ENCODE peak calls at places on chromosomes 12 and 14, in eight cellular contexts. One of them, this sample, is unnamed.
A peak's percentile ranks its signal among the peaks of the same experiment; 100 is the strongest.

GRCh38 chr14:58666737-58667136 is 29.0 kb downstream of the DACT1 start:
- DNase-seq in CD8-positive, alpha-beta memory T cell: no peak
- DNase-seq in psoas muscle: no peak
- DNase-seq in body of pancreas: no peak
- DNase-seq in GM23338: no peak
- DNase-seq in dorsolateral prefrontal cortex: no peak
- DNase-seq in left ventricle myocardium inferior: no peak
- DNase-seq in IMR-90: no peak
- DNase-seq in this sample: no peak

GRCh38 chr12:19421503-19422282 is 17.6 kb upstream of the AEBP2 start:
- DNase-seq in CD8-positive, alpha-beta memory T cell: no peak
- DNase-seq in psoas muscle: no peak
- DNase-seq in body of pancreas: no peak
- DNase-seq in GM23338: no peak
- DNase-seq in dorsolateral prefrontal cortex: no peak
- DNase-seq in left ventricle myocardium inferior: no peak
- DNase-seq in IMR-90: no peak
- DNase-seq in this sample: no peak

GRCh38 chr12:29234965-29235364 is 85.9 kb downstream of the FAR2 start:
- DNase-seq in CD8-positive, alpha-beta memory T cell: no peak
- DNase-seq in psoas muscle: no peak
- DNase-seq in body of pancreas: no peak
- DNase-seq in GM23338: no peak
- DNase-seq in dorsolateral prefrontal cortex: no peak
- DNase-seq in left ventricle myocardium inferior: no peak
- DNase-seq in IMR-90: peak; percentile 11
- DNase-seq in this sample: no peak

GRCh38 chr12:96906849-96907664 is at the start of gene NEDD1:
- DNase-seq in CD8-positive, alpha-beta memory T cell: peak; percentile 84
- DNase-seq in psoas muscle: peak; percentile 90
- DNase-seq in body of pancreas: peak; percentile 83
- DNase-seq in GM23338: peak; percentile 91
- DNase-seq in dorsolateral prefrontal cortex: peak; percentile 73
- DNase-seq in left ventricle myocardium inferior: peak; percentile 87
- DNase-seq in IMR-90: peak; percentile 67
- DNase-seq in this sample: peak; percentile 89

GRCh38 chr12:50380761-50381325 is 15.6 kb downstream of the FAM186A start:
- DNase-seq in CD8-positive, alpha-beta memory T cell: no peak
- DNase-seq in psoas muscle: no peak
- DNase-seq in body of pancreas: no peak
- DNase-seq in GM23338: no peak
- DNase-seq in dorsolateral prefrontal cortex: no peak
- DNase-seq in left ventricle myocardium inferior: no peak
- DNase-seq in IMR-90: no peak
- DNase-seq in this sample: no peak

GRCh38 chr12:5189173-5189572 is 145.5 kb downstream of the KCNA5 start:
- DNase-seq in CD8-positive, alpha-beta memory T cell: no peak
- DNase-seq in psoas muscle: no peak
- DNase-seq in body of pancreas: no peak
- DNase-seq in GM23338: no peak
- DNase-seq in dorsolateral prefrontal cortex: no peak
- DNase-seq in left ventricle myocardium inferior: no peak
- DNase-seq in IMR-90: no peak
- DNase-seq in this sample: no peak

GRCh38 chr12:123041042-123041531 is 60.6 kb downstream of the ARL6IP4 start:
- DNase-seq in CD8-positive, alpha-beta memory T cell: no peak
- DNase-seq in psoas muscle: no peak
- DNase-seq in body of pancreas: no peak
- DNase-seq in GM23338: no peak
- DNase-seq in dorsolateral prefrontal cortex: no peak
- DNase-seq in left ventricle myocardium inferior: no peak
- DNase-seq in IMR-90: no peak
- DNase-seq in this sample: no peak

GRCh38 chr12:49365542-49365941 is 1.7 kb upstream of the SPATS2 start:
- DNase-seq in CD8-positive, alpha-beta memory T cell: no peak
- DNase-seq in psoas muscle: no peak
- DNase-seq in body of pancreas: no peak
- DNase-seq in GM23338: no peak
- DNase-seq in dorsolateral prefrontal cortex: no peak
- DNase-seq in left ventricle myocardium inferior: no peak
- DNase-seq in IMR-90: peak; percentile 89
- DNase-seq in this sample: no peak

GRCh38 chr14:94164685-94165431 is 9.3 kb upstream of the PPP4R4 start:
- DNase-seq in CD8-positive, alpha-beta memory T cell: no peak
- DNase-seq in psoas muscle: no peak
- DNase-seq in body of pancreas: no peak
- DNase-seq in GM23338: peak; percentile 51
- DNase-seq in dorsolateral prefrontal cortex: peak; percentile 58
- DNase-seq in left ventricle myocardium inferior: no peak
- DNase-seq in IMR-90: no peak
- DNase-seq in this sample: no peak

GRCh38 chr12:2309647-2310046 is 256.9 kb downstream of the CACNA1C start:
- DNase-seq in CD8-positive, alpha-beta memory T cell: no peak
- DNase-seq in psoas muscle: no peak
- DNase-seq in body of pancreas: no peak
- DNase-seq in GM23338: no peak
- DNase-seq in dorsolateral prefrontal cortex: no peak
- DNase-seq in left ventricle myocardium inferior: no peak
- DNase-seq in IMR-90: no peak
- DNase-seq in this sample: no peak

GRCh38 chr12:107079172-107080011 is 14.0 kb downstream of the CRY1 start:
- DNase-seq in CD8-positive, alpha-beta memory T cell: no peak
- DNase-seq in psoas muscle: no peak
- DNase-seq in body of pancreas: no peak
- DNase-seq in GM23338: peak; percentile 40
- DNase-seq in dorsolateral prefrontal cortex: no peak
- DNase-seq in left ventricle myocardium inferior: no peak
- DNase-seq in IMR-90: peak; percentile 61
- DNase-seq in this sample: no peak

GRCh38 chr12:57821474-57822214 is 3.1 kb upstream of the AVIL start:
- DNase-seq in CD8-positive, alpha-beta memory T cell: no peak
- DNase-seq in psoas muscle: no peak
- DNase-seq in body of pancreas: no peak
- DNase-seq in GM23338: no peak
- DNase-seq in dorsolateral prefrontal cortex: no peak
- DNase-seq in left ventricle myocardium inferior: no peak
- DNase-seq in IMR-90: no peak
- DNase-seq in this sample: no peak

GRCh38 chr14:96170961-96171592 is 33.6 kb upstream of the BDKRB2 start:
- DNase-seq in CD8-positive, alpha-beta memory T cell: no peak
- DNase-seq in psoas muscle: no peak
- DNase-seq in body of pancreas: no peak
- DNase-seq in GM23338: no peak
- DNase-seq in dorsolateral prefrontal cortex: no peak
- DNase-seq in left ventricle myocardium inferior: no peak
- DNase-seq in IMR-90: no peak
- DNase-seq in this sample: no peak

GRCh38 chr12:67356400-67356799 is 87.2 kb downstream of the CAND1 start:
- DNase-seq in CD8-positive, alpha-beta memory T cell: no peak
- DNase-seq in psoas muscle: no peak
- DNase-seq in body of pancreas: peak; percentile 21
- DNase-seq in GM23338: no peak
- DNase-seq in dorsolateral prefrontal cortex: no peak
- DNase-seq in left ventricle myocardium inferior: no peak
- DNase-seq in IMR-90: no peak
- DNase-seq in this sample: no peak

GRCh38 chr12:11761869-11762567 is 112.5 kb downstream of the ETV6 start:
- DNase-seq in CD8-positive, alpha-beta memory T cell: no peak
- DNase-seq in psoas muscle: no peak
- DNase-seq in body of pancreas: no peak
- DNase-seq in GM23338: no peak
- DNase-seq in dorsolateral prefrontal cortex: no peak
- DNase-seq in left ventricle myocardium inferior: no peak
- DNase-seq in IMR-90: no peak
- DNase-seq in this sample: no peak

GRCh38 chr12:11765421-11765816 is 115.9 kb downstream of the ETV6 start:
- DNase-seq in CD8-positive, alpha-beta memory T cell: no peak
- DNase-seq in psoas muscle: no peak
- DNase-seq in body of pancreas: no peak
- DNase-seq in GM23338: no peak
- DNase-seq in dorsolateral prefrontal cortex: no peak
- DNase-seq in left ventricle myocardium inferior: no peak
- DNase-seq in IMR-90: peak; percentile 52
- DNase-seq in this sample: no peak

GRCh38 chr12:11765817-11766794 is 116.6 kb downstream of the ETV6 start:
- DNase-seq in CD8-positive, alpha-beta memory T cell: no peak
- DNase-seq in psoas muscle: no peak
- DNase-seq in body of pancreas: no peak
- DNase-seq in GM23338: no peak
- DNase-seq in dorsolateral prefrontal cortex: no peak
- DNase-seq in left ventricle myocardium inferior: no peak
- DNase-seq in IMR-90: peak; percentile 70
- DNase-seq in this sample: no peak

GRCh38 chr12:11762723-11763326 is 113.4 kb downstream of the ETV6 start:
- DNase-seq in CD8-positive, alpha-beta memory T cell: no peak
- DNase-seq in psoas muscle: no peak
- DNase-seq in body of pancreas: no peak
- DNase-seq in GM23338: no peak
- DNase-seq in dorsolateral prefrontal cortex: no peak
- DNase-seq in left ventricle myocardium inferior: no peak
- DNase-seq in IMR-90: no peak
- DNase-seq in this sample: no peak

GRCh38 chr12:11763760-11764520 is 114.5 kb downstream of the ETV6 start:
- DNase-seq in CD8-positive, alpha-beta memory T cell: no peak
- DNase-seq in psoas muscle: no peak
- DNase-seq in body of pancreas: no peak
- DNase-seq in GM23338: no peak
- DNase-seq in dorsolateral prefrontal cortex: no peak
- DNase-seq in left ventricle myocardium inferior: no peak
- DNase-seq in IMR-90: peak; percentile 86
- DNase-seq in this sample: no peak
- H3K27ac ChIP-seq in CD8-positive, alpha-beta memory T cell: no peak overlapping the region
- H3K27ac ChIP-seq in psoas muscle: no peak overlapping the region
- H3K27ac ChIP-seq in body of pancreas: peak overlapping the region; percentile 70
- H3K27ac ChIP-seq in GM23338: no peak overlapping the region
- H3K27ac ChIP-seq in dorsolateral prefrontal cortex: no peak overlapping the region
- H3K27ac ChIP-seq in left ventricle myocardium inferior: no peak overlapping the region
- H3K27ac ChIP-seq in IMR-90: peak overlapping the region; percentile 98
- H3K27ac ChIP-seq in this sample: no peak overlapping the region

GRCh38 chr12:119182701-119183493 is 4.2 kb downstream of the HSPB8 start:
- DNase-seq in CD8-positive, alpha-beta memory T cell: no peak
- DNase-seq in psoas muscle: no peak
- DNase-seq in body of pancreas: no peak
- DNase-seq in GM23338: no peak
- DNase-seq in dorsolateral prefrontal cortex: no peak
- DNase-seq in left ventricle myocardium inferior: no peak
- DNase-seq in IMR-90: peak; percentile 35
- DNase-seq in this sample: no peak
- H3K27ac ChIP-seq in CD8-positive, alpha-beta memory T cell: no peak overlapping the region
- H3K27ac ChIP-seq in psoas muscle: peak overlapping the region; percentile 96
- H3K27ac ChIP-seq in body of pancreas: no peak overlapping the region
- H3K27ac ChIP-seq in GM23338: peak overlapping the region; percentile 26
- H3K27ac ChIP-seq in dorsolateral prefrontal cortex: peak overlapping the region; percentile 17
- H3K27ac ChIP-seq in left ventricle myocardium inferior: peak overlapping the region; percentile 91
- H3K27ac ChIP-seq in IMR-90: no peak overlapping the region
- H3K27ac ChIP-seq in this sample: peak overlapping the region; percentile 92

DNA sequence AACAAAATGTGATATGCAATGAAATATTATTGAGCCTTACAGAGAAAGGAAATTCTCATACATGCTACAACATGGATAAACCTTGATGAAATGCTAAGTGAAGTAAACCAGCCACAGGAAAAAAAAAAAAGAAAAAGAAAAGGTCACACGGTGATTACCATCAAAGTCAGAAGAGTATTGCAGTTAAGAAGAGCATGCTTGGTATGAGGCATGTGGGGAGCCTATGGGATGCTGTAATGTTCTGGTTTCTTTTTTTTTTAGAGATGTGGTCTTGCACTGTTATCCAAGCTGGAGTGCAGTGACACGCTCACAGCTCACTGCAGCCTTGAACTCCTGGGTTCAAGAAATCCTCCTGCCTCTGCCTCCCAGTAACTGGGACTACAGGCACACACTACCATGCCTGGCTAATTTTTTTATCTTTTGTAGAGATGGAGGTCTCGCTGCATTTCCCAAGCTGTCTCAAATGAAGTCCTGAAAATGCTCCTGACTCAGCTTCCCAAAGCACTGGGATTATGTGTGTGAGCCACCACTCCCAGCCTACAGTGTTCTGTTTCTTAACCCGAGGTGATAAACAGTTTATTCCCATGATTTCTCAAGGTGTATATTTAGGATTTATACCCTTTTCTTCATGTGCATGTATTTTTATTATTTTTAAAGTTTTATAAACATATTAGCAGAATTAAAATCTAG is 96.2 kb downstream of the SEC23A start:
- DNase-seq in CD8-positive, alpha-beta memory T cell: no peak
- DNase-seq in psoas muscle: no peak
- DNase-seq in body of pancreas: no peak
- DNase-seq in GM23338: no peak
- DNase-seq in dorsolateral prefrontal cortex: no peak
- DNase-seq in left ventricle myocardium inferior: no peak
- DNase-seq in IMR-90: peak; percentile 36
- DNase-seq in this sample: no peak
- H3K27ac ChIP-seq in CD8-positive, alpha-beta memory T cell: no peak overlapping the region
- H3K27ac ChIP-seq in psoas muscle: no peak overlapping the region
- H3K27ac ChIP-seq in body of pancreas: no peak overlapping the region
- H3K27ac ChIP-seq in GM23338: no peak overlapping the region
- H3K27ac ChIP-seq in dorsolateral prefrontal cortex: no peak overlapping the region
- H3K27ac ChIP-seq in left ventricle myocardium inferior: no peak overlapping the region
- H3K27ac ChIP-seq in IMR-90: no peak overlapping the region
- H3K27ac ChIP-seq in this sample: no peak overlapping the region

GRCh38 chr12:104280703-104281458 is 22.7 kb upstream of the EID3 start:
- DNase-seq in CD8-positive, alpha-beta memory T cell: no peak
- DNase-seq in psoas muscle: no peak
- DNase-seq in body of pancreas: no peak
- DNase-seq in GM23338: no peak
- DNase-seq in dorsolateral prefrontal cortex: no peak
- DNase-seq in left ventricle myocardium inferior: no peak
- DNase-seq in IMR-90: peak; percentile 97
- DNase-seq in this sample: no peak

GRCh38 chr12:104279164-104279563 is 24.4 kb upstream of the EID3 start:
- DNase-seq in CD8-positive, alpha-beta memory T cell: no peak
- DNase-seq in psoas muscle: no peak
- DNase-seq in body of pancreas: no peak
- DNase-seq in GM23338: no peak
- DNase-seq in dorsolateral prefrontal cortex: no peak
- DNase-seq in left ventricle myocardium inferior: no peak
- DNase-seq in IMR-90: no peak
- DNase-seq in this sample: no peak

GRCh38 chr12:104282109-104282508 is 21.4 kb upstream of the EID3 start:
- DNase-seq in CD8-positive, alpha-beta memory T cell: no peak
- DNase-seq in psoas muscle: no peak
- DNase-seq in body of pancreas: no peak
- DNase-seq in GM23338: no peak
- DNase-seq in dorsolateral prefrontal cortex: no peak
- DNase-seq in left ventricle myocardium inferior: no peak
- DNase-seq in IMR-90: peak; percentile 68
- DNase-seq in this sample: no peak

GRCh38 chr12:104281636-104282035 is 21.9 kb upstream of the EID3 start:
- DNase-seq in CD8-positive, alpha-beta memory T cell: no peak
- DNase-seq in psoas muscle: no peak
- DNase-seq in body of pancreas: no peak
- DNase-seq in GM23338: no peak
- DNase-seq in dorsolateral prefrontal cortex: no peak
- DNase-seq in left ventricle myocardium inferior: no peak
- DNase-seq in IMR-90: no peak
- DNase-seq in this sample: no peak

DNA sequence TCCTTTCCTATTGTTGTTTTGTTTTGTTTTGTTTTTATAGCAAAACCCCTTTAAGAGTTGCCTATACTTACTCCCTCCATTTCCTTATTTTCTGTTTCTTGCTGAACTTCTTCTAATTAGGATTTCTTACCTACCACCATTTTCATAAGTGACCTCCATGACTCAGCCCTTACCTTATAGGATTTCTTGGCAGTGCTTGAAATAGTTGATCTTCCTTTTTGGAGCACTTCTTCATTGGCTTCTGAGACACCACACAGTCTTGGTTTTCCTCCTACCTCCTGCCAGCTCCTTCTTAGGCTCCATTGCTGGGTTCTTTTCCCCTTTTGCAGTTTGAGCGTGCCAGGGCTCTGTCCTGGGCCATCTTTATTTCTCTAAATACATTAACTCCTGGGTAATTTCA is 23.4 kb upstream of the EID3 start:
- DNase-seq in CD8-positive, alpha-beta memory T cell: no peak
- DNase-seq in psoas muscle: no peak
- DNase-seq in body of pancreas: no peak
- DNase-seq in GM23338: no peak
- DNase-seq in dorsolateral prefrontal cortex: no peak
- DNase-seq in left ventricle myocardium inferior: no peak
- DNase-seq in IMR-90: no peak
- DNase-seq in this sample: no peak
- H3K27ac ChIP-seq in CD8-positive, alpha-beta memory T cell: no peak overlapping the region
- H3K27ac ChIP-seq in psoas muscle: no peak overlapping the region
- H3K27ac ChIP-seq in body of pancreas: no peak overlapping the region
- H3K27ac ChIP-seq in GM23338: no peak overlapping the region
- H3K27ac ChIP-seq in dorsolateral prefrontal cortex: no peak overlapping the region
- H3K27ac ChIP-seq in left ventricle myocardium inferior: no peak overlapping the region
- H3K27ac ChIP-seq in IMR-90: peak overlapping the region; percentile 98
- H3K27ac ChIP-seq in this sample: no peak overlapping the region